ENCODE peak calls at places on chromosomes 2 and 18, in ten cellular contexts. N is ovary, S is left ventricle myocardium inferior, H is IMR-90, T is mucosa of descending colon, F is heart right ventricle, A is cardiac muscle cell, V is heart left ventricle, D is tibial artery, W is tibial nerve. Y is an unnamed sample.

GRCh38 chr2:158578703-158579330 is 122.1 kb downstream of the PKP4 start:
- DNase-seq in N (no peak), S (no peak), H (no peak), T (no peak), F (no peak), A (no peak), V (no peak), D (no peak), W (no peak), Y (no peak)

GRCh38 chr18:79366177-79367094 is 29.3 kb upstream of the NFATC1 start:
- DNase-seq in N (no peak), S (no peak), H (peak; percentile 95), T (no peak), F (no peak), A (no peak), V (no peak), D (no peak), W (no peak), Y (no peak)

GRCh38 chr2:231127480-231127879 is 2.6 kb upstream of the HTR2B start:
- DNase-seq in N (no peak), S (no peak), H (no peak), T (no peak), F (no peak), A (no peak), V (no peak), D (no peak), W (no peak), Y (no peak)

GRCh38 chr2:26729311-26729710 is 34.8 kb upstream of the SLC35F6 start:
- DNase-seq in N (no peak), S (no peak), H (no peak), T (no peak), F (no peak), A (no peak), V (no peak), D (no peak), W (no peak), Y (no peak)

GRCh38 chr2:33160217-33160616 is 213.5 kb downstream of the LTBP1 start:
- DNase-seq in N (no peak), S (no peak), H (peak; percentile 65), T (no peak), F (no peak), A (no peak), V (no peak), D (no peak), W (no peak), Y (no peak)

GRCh38 chr18:59249186-59249774 is 24.0 kb downstream of the RAX start:
- DNase-seq in N (no peak), S (no peak), H (peak; percentile 80), T (no peak), F (no peak), A (peak; percentile 76), V (no peak), D (no peak), W (peak; percentile 41), Y (peak; percentile 42)

GRCh38 chr18:29586210-29586609 is 1409.3 kb upstream of the CDH2 start:
- DNase-seq in N (no peak), S (no peak), H (no peak), T (no peak), F (no peak), A (no peak), V (no peak), D (no peak), W (no peak), Y (no peak)

GRCh38 chr18:52499646-52500045 is 159.6 kb downstream of the DCC start:
- DNase-seq in N (no peak), S (no peak), H (no peak), T (no peak), F (no peak), A (no peak), V (no peak), D (no peak), W (no peak), Y (no peak)

GRCh38 chr2:121218386-121218938 is 66.5 kb downstream of the TFCP2L1 start:
- DNase-seq in N (no peak), S (no peak), H (no peak), T (peak; percentile 23), F (no peak), A (no peak), V (no peak), D (no peak), W (no peak), Y (no peak)

GRCh38 chr2:159515482-159515881 is 100.9 kb downstream of the BAZ2B start:
- DNase-seq in N (no peak), S (no peak), H (no peak), T (no peak), F (no peak), A (no peak), V (no peak), D (no peak), W (no peak), Y (no peak)

GRCh38 chr2:36461039-36461681 is 105.6 kb downstream of the CRIM1 start:
- DNase-seq in N (no peak), S (no peak), H (peak; percentile 96), T (no peak), F (no peak), A (no peak), V (no peak), D (no peak), W (no peak), Y (no peak)

GRCh38 chr2:36455788-36456187 is 100.2 kb downstream of the CRIM1 start:
- DNase-seq in N (no peak), S (no peak), H (peak; percentile 70), T (no peak), F (no peak), A (peak; percentile 36), V (peak; percentile 49), D (no peak), W (no peak), Y (no peak)

GRCh38 chr2:36456227-36456788 is 100.7 kb downstream of the CRIM1 start:
- DNase-seq in N (peak; percentile 78), S (peak; percentile 84), H (peak; percentile 81), T (peak; percentile 58), F (peak; percentile 78), A (peak; percentile 23), V (peak; percentile 83), D (peak; percentile 86), W (peak; percentile 58), Y (no peak)

GRCh38 chr2:36459725-36460137 is 104.2 kb downstream of the CRIM1 start:
- DNase-seq in N (no peak), S (no peak), H (peak; percentile 63), T (peak; percentile 72), F (no peak), A (peak; percentile 78), V (peak; percentile 25), D (no peak), W (no peak), Y (no peak)

DNA sequence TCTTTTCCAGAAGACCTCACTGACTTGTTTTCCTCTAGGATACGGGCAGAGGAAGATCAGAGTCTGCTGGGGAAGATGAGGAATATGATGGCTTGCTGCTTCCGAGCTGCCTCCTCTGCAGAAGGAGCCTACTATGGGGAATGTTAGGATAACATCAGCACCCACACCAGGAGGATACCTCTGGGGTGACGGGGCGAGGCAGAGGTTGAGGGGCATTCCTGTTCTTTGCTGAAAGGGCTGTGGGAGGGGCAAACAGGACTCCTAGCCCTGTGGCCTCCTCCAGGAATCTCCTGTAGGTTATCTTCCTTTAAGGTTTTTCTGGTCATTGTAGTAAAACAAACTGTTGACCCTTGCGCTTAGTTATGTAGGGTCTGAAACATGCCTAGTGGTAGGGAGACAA is 102.5 kb downstream of the CRIM1 start:
- DNase-seq in N (no peak), S (no peak), H (no peak), T (no peak), F (no peak), A (no peak), V (no peak), D (no peak), W (no peak), Y (no peak)
- H3K4me1 ChIP-seq in N (peaks cover 22% of the 10 kb centered on the region), S (peaks cover 75% of the 10 kb centered on the region), H (peaks cover 46% of the 10 kb centered on the region), T (peaks cover 37% of the 10 kb centered on the region), F (peaks cover 54% of the 10 kb centered on the region), A (no peaks in the 10 kb centered on the region), V (peaks cover 52% of the 10 kb centered on the region), D (peaks cover 100% of the 10 kb centered on the region), W (peaks cover 12% of the 10 kb centered on the region), Y (no peaks in the 10 kb centered on the region)

DNA sequence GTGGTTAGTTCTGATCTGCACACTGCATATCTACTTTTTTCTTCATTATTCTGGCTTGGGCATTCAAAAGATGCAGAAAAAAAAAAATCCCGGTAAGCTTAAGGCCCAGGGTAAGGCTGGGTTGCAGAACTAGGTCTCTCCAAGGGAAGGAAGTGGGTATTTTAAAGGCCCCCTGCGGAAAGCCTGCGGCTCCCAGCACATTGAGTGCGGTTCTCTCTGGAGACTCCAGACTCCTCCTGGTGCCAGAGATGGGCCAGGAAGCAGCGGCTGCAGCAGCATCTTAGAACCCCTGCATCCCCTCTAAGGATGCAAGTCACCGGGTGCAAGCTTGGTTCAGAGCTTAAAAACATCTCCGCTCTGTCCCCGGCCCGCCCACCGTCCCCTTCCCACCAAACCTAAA is 49.5 kb downstream of the TGIF1 start:
- DNase-seq in N (no peak), S (no peak), H (no peak), T (no peak), F (no peak), A (peak; percentile 18), V (no peak), D (no peak), W (no peak), Y (no peak)
- TF ChIP-seq CTCF in N (no peak), S (no peak), H (no peak), T (no peak), F (no peak), A (no peak), V (no peak), D (no peak), W (no peak), Y (no peak)

GRCh38 chr2:24272907-24273306 is 87.4 kb downstream of the ITSN2 start:
- DNase-seq in N (no peak), S (no peak), H (no peak), T (no peak), F (no peak), A (no peak), V (no peak), D (no peak), W (no peak), Y (no peak)

GRCh38 chr2:24272161-24272802 is 88.1 kb downstream of the ITSN2 start:
- DNase-seq in N (no peak), S (no peak), H (no peak), T (no peak), F (no peak), A (no peak), V (no peak), D (no peak), W (no peak), Y (no peak)

GRCh38 chr2:24276349-24276899 is 83.9 kb downstream of the ITSN2 start:
- DNase-seq in N (no peak), S (no peak), H (peak; percentile 12), T (no peak), F (no peak), A (no peak), V (no peak), D (no peak), W (no peak), Y (no peak)

GRCh38 chr2:24274809-24275208 is 85.5 kb downstream of the ITSN2 start:
- DNase-seq in N (no peak), S (no peak), H (no peak), T (no peak), F (no peak), A (no peak), V (no peak), D (no peak), W (no peak), Y (no peak)

GRCh38 chr2:24273598-24273997 is 86.7 kb downstream of the ITSN2 start:
- DNase-seq in N (no peak), S (no peak), H (no peak), T (no peak), F (no peak), A (no peak), V (no peak), D (no peak), W (no peak), Y (no peak)
- H3K36me3 ChIP-seq in N (no peaks in the 10 kb centered on the region), S (peaks cover 57% of the 10 kb centered on the region), H (peaks cover 19% of the 10 kb centered on the region), T (no peaks in the 10 kb centered on the region), F (peaks cover 64% of the 10 kb centered on the region), A (peaks cover 22% of the 10 kb centered on the region), V (peaks cover 16% of the 10 kb centered on the region), D (peaks cover 65% of the 10 kb centered on the region), W (peaks cover 63% of the 10 kb centered on the region), Y (no peaks in the 10 kb centered on the region)

GRCh38 chr2:134336936-134337335 is 83.1 kb downstream of the MGAT5 start:
- DNase-seq in N (no peak), S (no peak), H (no peak), T (no peak), F (no peak), A (no peak), V (no peak), D (no peak), W (no peak), Y (no peak)
- H3K4me1 ChIP-seq in N (no peaks in the 10 kb centered on the region), S (peaks cover 56% of the 10 kb centered on the region), H (no peaks in the 10 kb centered on the region), T (no peaks in the 10 kb centered on the region), F (peaks cover 67% of the 10 kb centered on the region), A (peaks cover 14% of the 10 kb centered on the region), V (peaks cover 42% of the 10 kb centered on the region), D (peaks cover 19% of the 10 kb centered on the region), W (peaks cover 4% of the 10 kb centered on the region), Y (peaks cover 48% of the 10 kb centered on the region)

Y was measured in BE2C.